ENCODE peak calls at places on chromosomes 12 and 14, in nine cellular contexts. U is H7, N is HCT116, D is A549, I is adrenal gland, Q is uterus, K is body of pancreas, Z is sigmoid colon, L is IMR-90. C is an unnamed sample.

GRCh38 chr14:103848720-103849077 is 1.3 kb upstream of the PPP1R13B start:
- DNase-seq in U (no peak), N (no peak), D (no peak), I (no peak), Q (no peak), K (peak; percentile 32), Z (peak; percentile 66), L (no peak), C (no peak)

GRCh38 chr12:15538881-15539280 is 216.6 kb downstream of the PTPRO start:
- DNase-seq in U (no peak), N (no peak), D (no peak), I (no peak), Q (no peak), K (no peak), Z (no peak), L (no peak), C (no peak)

GRCh38 chr12:81758421-81759214 is 532 bp downstream of the PPFIA2 start:
- DNase-seq in U (peak; percentile 67), N (no peak), D (peak; percentile 5), I (no peak), Q (no peak), K (peak; percentile 10), Z (peak; percentile 62), L (no peak), C (peak; percentile 6)

GRCh38 chr14:102927878-102928411 is 5.5 kb downstream of the AMN start:
- DNase-seq in U (peak; percentile 87), N (no peak), D (no peak), I (no peak), Q (no peak), K (no peak), Z (no peak), L (no peak), C (no peak)

GRCh38 chr12:132277374-132277801 is 52.0 kb downstream of the GALNT9 start:
- DNase-seq in U (no peak), N (no peak), D (no peak), I (no peak), Q (no peak), K (no peak), Z (no peak), L (no peak), C (no peak)

GRCh38 chr14:102182901-102183619 is 43.4 kb downstream of the WDR20 start:
- DNase-seq in U (no peak), N (no peak), D (no peak), I (no peak), Q (no peak), K (no peak), Z (peak; percentile 8), L (no peak), C (peak; percentile 14)

GRCh38 chr12:17304503-17305347 is 698.8 kb upstream of the LMO3 start:
- DNase-seq in U (no peak), N (no peak), D (peak; percentile 89), I (no peak), Q (no peak), K (no peak), Z (no peak), L (no peak), C (peak; percentile 86)

GRCh38 chr12:10957741-10958140 is 18.7 kb upstream of the TAS2R14 start:
- DNase-seq in U (no peak), N (no peak), D (no peak), I (no peak), Q (no peak), K (no peak), Z (no peak), L (no peak), C (no peak)

GRCh38 chr12:114916124-114916523 is 232.1 kb upstream of the TBX3 start:
- DNase-seq in U (no peak), N (no peak), D (peak; percentile 78), I (peak; percentile 82), Q (no peak), K (no peak), Z (no peak), L (peak; percentile 91), C (no peak)

GRCh38 chr12:117472983-117473382 is 111.6 kb upstream of the NOS1 start:
- DNase-seq in U (peak; percentile 86), N (peak; percentile 10), D (peak; percentile 50), I (peak; percentile 7), Q (no peak), K (no peak), Z (no peak), L (no peak), C (no peak)

GRCh38 chr14:79056879-79057278 is 886.7 kb downstream of the NRXN3 start:
- DNase-seq in U (no peak), N (no peak), D (no peak), I (no peak), Q (no peak), K (no peak), Z (no peak), L (peak; percentile 97), C (no peak)

GRCh38 chr14:91308337-91308736 is 63.8 kb upstream of the GPR68 start:
- DNase-seq in U (no peak), N (no peak), D (no peak), I (no peak), Q (no peak), K (no peak), Z (no peak), L (no peak), C (no peak)

GRCh38 chr14:75523771-75524171 is 1.5 kb downstream of the BATF start:
- DNase-seq in U (no peak), N (no peak), D (no peak), I (peak; percentile 33), Q (peak; percentile 38), K (no peak), Z (no peak), L (peak; percentile 18), C (peak; percentile 19)

GRCh38 chr14:94612580-94613554 is 676 bp downstream of the SERPINA3 start:
- DNase-seq in U (no peak), N (no peak), D (no peak), I (no peak), Q (peak; percentile 28), K (no peak), Z (peak; percentile 84), L (peak; percentile 28), C (no peak)
- H3K4me3 ChIP-seq in U (no peak overlapping the region), N (no peak overlapping the region), D (no peak overlapping the region), I (no peak overlapping the region), Q (peak overlapping the region; percentile 15), K (no peak overlapping the region), Z (peak overlapping the region; percentile 21), L (no peak overlapping the region), C (no peak overlapping the region)

DNA sequence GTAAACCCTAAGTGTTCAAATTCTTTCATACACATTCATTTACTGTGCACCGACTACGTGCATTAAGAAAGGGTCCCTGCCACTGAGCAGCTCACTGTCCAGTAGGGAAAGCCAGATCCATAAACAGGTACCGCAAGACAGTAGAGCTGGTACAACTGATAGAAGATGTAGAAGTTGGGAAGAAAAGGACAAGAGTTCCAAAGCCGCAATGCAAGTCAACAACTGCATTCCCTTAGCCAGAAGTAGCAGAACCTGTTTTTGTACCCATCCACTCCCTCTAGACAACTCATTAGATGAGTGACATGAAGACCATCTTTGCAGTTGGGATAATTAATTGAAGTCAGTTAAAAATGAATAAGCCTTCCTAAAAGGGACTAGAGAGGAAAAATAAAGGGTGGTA is 1.3 kb downstream of the SENP1 start:
- DNase-seq in U (peak; percentile 8), N (no peak), D (no peak), I (no peak), Q (no peak), K (no peak), Z (no peak), L (no peak), C (peak; percentile 68)
- H3K4me3 ChIP-seq in U (no peak overlapping the region), N (peak overlapping the region; percentile 86), D (peak overlapping the region; percentile 93), I (no peak overlapping the region), Q (peak overlapping the region; percentile 77), K (no peak overlapping the region), Z (peak overlapping the region; percentile 88), L (peak overlapping the region; percentile 27), C (peak overlapping the region; percentile 79)

GRCh38 chr12:6338955-6339761 is 2.7 kb downstream of the TNFRSF1A start:
- DNase-seq in U (no peak), N (no peak), D (no peak), I (no peak), Q (no peak), K (no peak), Z (no peak), L (no peak), C (no peak)

GRCh38 chr12:6343518-6343917 is 1.6 kb upstream of the TNFRSF1A start:
- DNase-seq in U (no peak), N (no peak), D (peak; percentile 71), I (peak; percentile 39), Q (no peak), K (no peak), Z (no peak), L (no peak), C (no peak)

GRCh38 chr12:6340745-6341438 is 984 bp downstream of the TNFRSF1A start:
- DNase-seq in U (no peak), N (no peak), D (no peak), I (no peak), Q (peak; percentile 30), K (no peak), Z (no peak), L (no peak), C (no peak)

GRCh38 chr12:6341439-6342139 is at the start of gene TNFRSF1A:
- DNase-seq in U (peak; percentile 85), N (no peak), D (peak; percentile 91), I (peak; percentile 87), Q (peak; percentile 89), K (peak; percentile 81), Z (peak; percentile 93), L (peak; percentile 85), C (peak; percentile 83)

DNA sequence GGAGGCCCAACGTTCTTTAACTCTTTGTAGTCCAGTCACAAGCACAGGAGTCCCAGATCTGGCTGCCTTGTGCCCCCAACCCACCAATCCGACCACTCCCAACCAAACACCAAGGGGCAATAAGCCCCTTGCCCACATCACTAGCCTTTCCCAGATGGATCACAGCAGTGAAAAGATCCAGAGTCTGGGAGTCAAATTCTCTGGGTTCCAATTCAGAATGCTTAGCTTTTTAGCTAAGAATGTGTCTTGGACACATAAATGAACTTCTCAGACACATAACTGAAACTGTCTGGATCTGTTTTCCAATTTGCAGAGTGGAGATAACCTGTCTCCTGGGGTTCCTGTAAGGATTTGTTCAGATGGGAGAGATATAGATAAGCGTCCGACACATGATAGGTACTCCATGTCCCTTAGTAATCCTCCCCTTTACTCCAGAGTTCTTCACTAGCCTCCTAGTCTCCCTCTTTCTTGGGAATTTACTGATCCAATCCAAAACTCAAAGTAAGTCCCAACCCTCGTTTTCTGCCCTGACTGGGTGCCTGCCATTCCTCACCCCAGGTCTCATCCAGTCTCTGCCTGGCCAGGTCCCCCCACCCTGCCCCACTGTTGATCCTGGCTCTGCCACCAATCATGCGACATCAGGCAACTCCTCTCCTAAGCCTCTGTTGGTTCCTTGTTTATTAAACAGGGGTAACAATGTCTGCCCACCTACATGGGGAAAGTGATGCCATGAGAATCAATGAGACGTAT is 439 bp upstream of the TNFRSF1A start:
- DNase-seq in U (no peak), N (no peak), D (no peak), I (no peak), Q (no peak), K (no peak), Z (no peak), L (no peak), C (no peak)
- H3K4me3 ChIP-seq in U (peak overlapping the region; percentile 78), N (peak overlapping the region; percentile 84), D (peak overlapping the region; percentile 91), I (no peak overlapping the region), Q (peak overlapping the region; percentile 60), K (no peak overlapping the region), Z (peak overlapping the region; percentile 88), L (no peak overlapping the region), C (peak overlapping the region; percentile 97)

DNA sequence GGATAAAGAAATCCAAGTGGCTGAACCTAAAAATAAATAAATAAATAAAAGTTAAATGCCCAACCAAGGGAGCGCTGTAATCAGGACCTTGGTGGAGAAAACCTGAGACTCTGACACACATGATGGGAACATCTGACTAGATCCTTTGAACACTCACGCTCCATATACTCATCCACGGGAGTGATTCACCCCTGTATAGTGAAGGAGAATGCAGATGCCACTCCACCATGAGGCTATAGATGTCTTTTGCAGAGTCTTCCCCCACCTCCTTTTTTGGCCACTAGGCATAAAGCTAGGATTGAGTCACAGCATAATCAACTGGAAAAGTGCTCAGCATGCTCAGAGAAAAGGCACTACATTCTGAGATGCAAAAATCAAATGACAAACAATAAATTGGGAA is 19.0 kb downstream of the ADAM20 start:
- DNase-seq in U (no peak), N (no peak), D (no peak), I (no peak), Q (no peak), K (no peak), Z (no peak), L (peak; percentile 28), C (peak; percentile 58)
- H3K4me3 ChIP-seq in U (no peak overlapping the region), N (no peak overlapping the region), D (no peak overlapping the region), I (no peak overlapping the region), Q (no peak overlapping the region), K (no peak overlapping the region), Z (no peak overlapping the region), L (no peak overlapping the region), C (no peak overlapping the region)

C was measured in epithelial cell of esophagus.